ENCODE peak calls at places on chromosomes 1 and 21, in five cellular contexts. V is nephron progenitor cell, Y is myocyte, B is NCI-H2081, I is PC-3. Q is an unnamed sample.
A peak's percentile ranks its signal among the peaks of the same experiment; 100 is the strongest.

GRCh38 chr1:150087415-150087814 is 19.8 kb downstream of the VPS45 start:
- DNase-seq in V (no peak), Y (no peak), B (no peak), I (no peak), Q (no peak)

GRCh38 chr1:2957329-2957728 is 63.9 kb upstream of the ACTRT2 start:
- DNase-seq in Y (no peak), B (no peak), V (no peak), I (no peak), Q (no peak)

GRCh38 chr1:114756949-114757454 is 782 bp downstream of the CSDE1 start:
- DNase-seq in V (peak; percentile 45), Y (peak; percentile 49), B (no peak), I (peak; percentile 37), Q (peak; percentile 41)

GRCh38 chr1:159936284-159936904 is 9.0 kb downstream of the IGSF9 start:
- DNase-seq in I (peak; percentile 93), Y (peak; percentile 38), B (peak; percentile 64), V (peak; percentile 91), Q (peak; percentile 69)

GRCh38 chr1:46333300-46334029 is 7.1 kb upstream of the NSUN4 start:
- DNase-seq in Y (peak; percentile 25), B (peak; percentile 51), I (peak; percentile 60), V (no peak), Q (peak; percentile 91)

GRCh38 chr1:235199441-235199840 is 38.4 kb upstream of the RBM34 start:
- DNase-seq in Y (peak; percentile 48), V (no peak), B (peak; percentile 13), I (no peak), Q (peak; percentile 78)

GRCh38 chr1:181675091-181675490 is 191.8 kb downstream of the CACNA1E start:
- DNase-seq in Y (no peak), I (no peak), B (no peak), V (no peak), Q (no peak)

GRCh38 chr21:42505090-42505726 is 8.4 kb upstream of the SLC37A1 start:
- DNase-seq in Y (no peak), I (no peak), V (no peak), B (no peak), Q (no peak)

GRCh38 chr1:227901239-227901905 is 46.4 kb downstream of the WNT9A start:
- DNase-seq in I (no peak), V (peak; percentile 2), B (no peak), Y (no peak), Q (no peak)

GRCh38 chr1:156082111-156083091 is at the start of gene MEX3A:
- DNase-seq in V (peak; percentile 92), B (peak; percentile 89), I (peak; percentile 77), Y (peak; percentile 77), Q (peak; percentile 78)

GRCh38 chr1:168362991-168363390 is 82.3 kb downstream of the TBX19 start:
- DNase-seq in Y (no peak), I (no peak), V (no peak), B (no peak), Q (no peak)

GRCh38 chr21:38810034-38810825 is 4.5 kb downstream of the ETS2 start:
- DNase-seq in Y (no peak), V (no peak), I (no peak), B (no peak), Q (no peak)

GRCh38 chr21:42153046-42153685 is 65.8 kb upstream of the ABCG1 start:
- DNase-seq in V (no peak), B (no peak), I (no peak), Y (no peak), Q (no peak)

Q was measured in Kasumi-1.